ENCODE peak calls at places on chromosomes 12 and 14, in nine cellular contexts. One of them, this sample, is unnamed. For H3K27me3, the result is how much of the 10 kb centered on the place peaks cover.

GRCh38 chr12:76698966-76699365 is 64.9 kb upstream of the ZDHHC17 start:
- DNase-seq in body of pancreas: no peak
- DNase-seq in pancreas: no peak
- DNase-seq in psoas muscle: no peak
- DNase-seq in right cardiac atrium: no peak
- DNase-seq in GM23248: no peak
- DNase-seq in hepatocyte: no peak
- DNase-seq in aorta: no peak
- DNase-seq in mesendoderm: no peak
- DNase-seq in this sample: no peak

GRCh38 chr14:81234268-81234667 is 13.5 kb upstream of the GTF2A1 start:
- DNase-seq in body of pancreas: no peak
- DNase-seq in pancreas: no peak
- DNase-seq in psoas muscle: no peak
- DNase-seq in right cardiac atrium: no peak
- DNase-seq in GM23248: no peak
- DNase-seq in hepatocyte: no peak
- DNase-seq in aorta: no peak
- DNase-seq in mesendoderm: no peak
- DNase-seq in this sample: no peak

GRCh38 chr14:81523616-81524015 is 10.0 kb downstream of the SEL1L start:
- DNase-seq in body of pancreas: no peak
- DNase-seq in pancreas: no peak
- DNase-seq in psoas muscle: no peak
- DNase-seq in right cardiac atrium: no peak
- DNase-seq in GM23248: no peak
- DNase-seq in hepatocyte: no peak
- DNase-seq in aorta: no peak
- DNase-seq in mesendoderm: peak
- DNase-seq in this sample: no peak

GRCh38 chr12:131279281-131279921 is 325.7 kb downstream of the ADGRD1 start:
- DNase-seq in body of pancreas: peak
- DNase-seq in pancreas: no peak
- DNase-seq in psoas muscle: no peak
- DNase-seq in right cardiac atrium: no peak
- DNase-seq in GM23248: no peak
- DNase-seq in hepatocyte: no peak
- DNase-seq in aorta: peak
- DNase-seq in mesendoderm: no peak
- DNase-seq in this sample: no peak

GRCh38 chr12:54662028-54662427 is 13.9 kb upstream of the DCD start:
- DNase-seq in body of pancreas: no peak
- DNase-seq in pancreas: no peak
- DNase-seq in psoas muscle: no peak
- DNase-seq in right cardiac atrium: no peak
- DNase-seq in GM23248: no peak
- DNase-seq in hepatocyte: no peak
- DNase-seq in aorta: no peak
- DNase-seq in mesendoderm: no peak
- DNase-seq in this sample: no peak

GRCh38 chr12:57278465-57279453 is 27.8 kb upstream of the STAC3 start:
- DNase-seq in body of pancreas: no peak
- DNase-seq in pancreas: no peak
- DNase-seq in psoas muscle: no peak
- DNase-seq in right cardiac atrium: no peak
- DNase-seq in GM23248: no peak
- DNase-seq in hepatocyte: no peak
- DNase-seq in aorta: no peak
- DNase-seq in mesendoderm: no peak
- DNase-seq in this sample: no peak

GRCh38 chr14:19878029-19878642 is 3.2 kb downstream of the OR4K2 start:
- DNase-seq in body of pancreas: no peak
- DNase-seq in pancreas: no peak
- DNase-seq in psoas muscle: no peak
- DNase-seq in right cardiac atrium: no peak
- DNase-seq in GM23248: peak
- DNase-seq in hepatocyte: no peak
- DNase-seq in aorta: no peak
- DNase-seq in mesendoderm: peak
- DNase-seq in this sample: no peak

GRCh38 chr14:101808020-101808641 is 46.6 kb downstream of the PPP2R5C start:
- DNase-seq in body of pancreas: peak
- DNase-seq in pancreas: peak
- DNase-seq in psoas muscle: no peak
- DNase-seq in right cardiac atrium: no peak
- DNase-seq in GM23248: peak
- DNase-seq in hepatocyte: peak
- DNase-seq in aorta: no peak
- DNase-seq in mesendoderm: peak
- DNase-seq in this sample: peak

GRCh38 chr14:63174760-63175191 is 29.5 kb upstream of the RHOJ start:
- DNase-seq in body of pancreas: no peak
- DNase-seq in pancreas: no peak
- DNase-seq in psoas muscle: no peak
- DNase-seq in right cardiac atrium: no peak
- DNase-seq in GM23248: peak
- DNase-seq in hepatocyte: peak
- DNase-seq in aorta: no peak
- DNase-seq in mesendoderm: peak
- DNase-seq in this sample: no peak

GRCh38 chr14:99718811-99719192 is 34.7 kb downstream of the CYP46A1 start:
- DNase-seq in body of pancreas: no peak
- DNase-seq in pancreas: no peak
- DNase-seq in psoas muscle: no peak
- DNase-seq in right cardiac atrium: no peak
- DNase-seq in GM23248: no peak
- DNase-seq in hepatocyte: no peak
- DNase-seq in aorta: no peak
- DNase-seq in mesendoderm: no peak
- DNase-seq in this sample: no peak

GRCh38 chr12:124045671-124046070 is 72.7 kb downstream of the ZNF664 start:
- DNase-seq in body of pancreas: no peak
- DNase-seq in pancreas: no peak
- DNase-seq in psoas muscle: no peak
- DNase-seq in right cardiac atrium: no peak
- DNase-seq in GM23248: no peak
- DNase-seq in hepatocyte: no peak
- DNase-seq in aorta: no peak
- DNase-seq in mesendoderm: no peak
- DNase-seq in this sample: no peak

GRCh38 chr12:91133871-91134270 is 22.6 kb upstream of the LUM start:
- DNase-seq in body of pancreas: no peak
- DNase-seq in pancreas: no peak
- DNase-seq in psoas muscle: no peak
- DNase-seq in right cardiac atrium: no peak
- DNase-seq in GM23248: peak
- DNase-seq in hepatocyte: no peak
- DNase-seq in aorta: no peak
- DNase-seq in mesendoderm: no peak
- DNase-seq in this sample: no peak

GRCh38 chr12:73612571-73612970 is 925.1 kb upstream of the ATXN7L3B start:
- DNase-seq in body of pancreas: no peak
- DNase-seq in pancreas: no peak
- DNase-seq in psoas muscle: no peak
- DNase-seq in right cardiac atrium: no peak
- DNase-seq in GM23248: no peak
- DNase-seq in hepatocyte: peak
- DNase-seq in aorta: no peak
- DNase-seq in mesendoderm: peak
- DNase-seq in this sample: no peak

DNA sequence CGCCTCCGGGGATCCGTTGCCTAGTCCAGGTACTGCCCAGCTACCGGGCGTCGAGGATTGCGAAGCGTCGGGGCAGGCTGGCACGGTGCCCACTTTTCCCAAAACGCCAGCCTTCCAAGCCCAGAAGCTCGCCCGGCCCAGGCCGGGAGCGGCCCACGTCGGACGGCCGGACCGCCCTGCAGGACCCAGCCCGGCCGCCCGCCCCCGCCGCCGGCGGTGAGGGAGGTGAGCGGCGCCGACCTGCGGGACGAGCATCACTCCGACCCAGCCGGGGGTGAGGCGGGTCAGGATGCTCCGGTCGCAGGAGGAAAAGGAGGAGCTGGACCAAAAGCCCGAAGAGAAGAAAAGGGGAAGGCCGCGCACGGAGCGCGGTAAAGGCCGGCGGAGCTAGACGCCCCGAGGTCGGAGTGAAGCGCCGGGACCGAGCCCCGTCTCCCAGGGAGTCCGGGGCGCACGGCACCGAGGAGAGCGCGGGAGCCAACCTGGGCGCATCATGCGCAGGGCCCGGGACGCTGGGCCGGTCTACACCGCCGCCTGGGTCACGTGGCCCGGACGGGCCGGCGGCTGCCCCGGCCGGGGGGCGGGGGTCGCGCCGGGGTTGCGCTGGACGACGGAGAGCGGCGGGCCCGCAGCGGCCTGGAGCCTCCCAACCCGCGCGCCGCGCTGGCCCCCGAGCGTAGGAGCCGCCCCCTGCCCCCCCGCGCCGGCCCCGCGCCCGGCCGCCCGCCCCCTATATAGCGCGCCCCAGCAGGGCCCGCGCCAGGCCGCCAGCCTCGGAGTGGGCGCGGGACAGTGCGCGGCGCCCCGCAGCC is at the start of gene AQP5:
- DNase-seq in body of pancreas: peak
- DNase-seq in pancreas: no peak
- DNase-seq in psoas muscle: no peak
- DNase-seq in right cardiac atrium: peak
- DNase-seq in GM23248: peak
- DNase-seq in hepatocyte: no peak
- DNase-seq in aorta: peak
- DNase-seq in mesendoderm: no peak
- DNase-seq in this sample: no peak
- H3K4me3 ChIP-seq in body of pancreas: no peak
- H3K4me3 ChIP-seq in pancreas: peak
- H3K4me3 ChIP-seq in psoas muscle: peak
- H3K4me3 ChIP-seq in right cardiac atrium: peak
- H3K4me3 ChIP-seq in GM23248: peak
- H3K4me3 ChIP-seq in hepatocyte: no peak
- H3K4me3 ChIP-seq in aorta: peak
- H3K4me3 ChIP-seq in mesendoderm: no peak
- H3K4me3 ChIP-seq in this sample: no peak

GRCh38 chr12:69214169-69214568 is 25.2 kb upstream of the CPSF6 start:
- DNase-seq in body of pancreas: no peak
- DNase-seq in pancreas: no peak
- DNase-seq in psoas muscle: no peak
- DNase-seq in right cardiac atrium: no peak
- DNase-seq in GM23248: no peak
- DNase-seq in hepatocyte: no peak
- DNase-seq in aorta: no peak
- DNase-seq in mesendoderm: no peak
- DNase-seq in this sample: no peak

GRCh38 chr12:69211172-69211571 is 28.2 kb upstream of the CPSF6 start:
- DNase-seq in body of pancreas: no peak
- DNase-seq in pancreas: no peak
- DNase-seq in psoas muscle: no peak
- DNase-seq in right cardiac atrium: no peak
- DNase-seq in GM23248: no peak
- DNase-seq in hepatocyte: no peak
- DNase-seq in aorta: no peak
- DNase-seq in mesendoderm: no peak
- DNase-seq in this sample: no peak

GRCh38 chr12:69210661-69211060 is 28.7 kb upstream of the CPSF6 start:
- DNase-seq in body of pancreas: no peak
- DNase-seq in pancreas: no peak
- DNase-seq in psoas muscle: no peak
- DNase-seq in right cardiac atrium: no peak
- DNase-seq in GM23248: no peak
- DNase-seq in hepatocyte: no peak
- DNase-seq in aorta: no peak
- DNase-seq in mesendoderm: no peak
- DNase-seq in this sample: no peak
- H3K27me3 ChIP-seq in body of pancreas: under half
- H3K27me3 ChIP-seq in pancreas: under half
- H3K27me3 ChIP-seq in psoas muscle: under half
- H3K27me3 ChIP-seq in right cardiac atrium: under half
- H3K27me3 ChIP-seq in GM23248: under half
- H3K27me3 ChIP-seq in hepatocyte: under half
- H3K27me3 ChIP-seq in aorta: under half
- H3K27me3 ChIP-seq in mesendoderm: under half
- H3K27me3 ChIP-seq in this sample: under half

DNA sequence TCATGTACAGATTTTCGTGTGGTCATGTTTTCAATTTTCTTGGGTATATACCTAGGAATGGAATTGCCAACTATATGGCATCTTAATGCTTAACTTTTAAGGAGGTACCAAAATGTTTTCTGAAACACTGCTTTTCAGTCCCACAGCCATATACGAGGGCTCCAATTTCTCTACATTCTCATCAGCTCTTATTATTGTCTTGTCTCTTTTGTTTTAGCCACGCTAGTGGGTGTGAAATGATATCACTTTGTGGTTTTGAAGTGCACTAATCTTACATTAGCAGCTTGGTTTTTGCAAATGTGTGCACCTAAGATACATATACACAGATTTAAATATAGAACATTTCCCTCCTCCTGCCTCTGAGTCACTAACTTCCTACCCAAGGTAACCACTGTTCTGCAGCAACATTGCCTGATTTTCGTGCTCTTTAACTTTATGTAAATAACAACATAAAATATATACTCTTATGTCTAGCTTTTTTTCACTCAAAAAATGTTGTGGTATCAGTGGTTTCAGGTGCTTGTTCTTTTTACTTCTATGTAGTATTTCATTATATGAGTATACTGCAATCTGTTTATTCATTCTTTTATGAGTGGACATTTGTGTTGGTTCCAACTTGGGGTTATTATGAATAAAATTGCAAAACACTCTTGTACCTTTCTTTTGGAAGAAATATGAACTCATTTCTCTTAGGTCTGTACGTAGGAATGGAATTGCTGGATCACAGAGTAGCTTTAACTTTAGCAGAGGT is 73.1 kb downstream of the ZFP36L1 start:
- DNase-seq in body of pancreas: no peak
- DNase-seq in pancreas: no peak
- DNase-seq in psoas muscle: no peak
- DNase-seq in right cardiac atrium: no peak
- DNase-seq in GM23248: no peak
- DNase-seq in hepatocyte: no peak
- DNase-seq in aorta: no peak
- DNase-seq in mesendoderm: no peak
- DNase-seq in this sample: no peak
- H3K4me3 ChIP-seq in body of pancreas: no peak
- H3K4me3 ChIP-seq in pancreas: no peak
- H3K4me3 ChIP-seq in psoas muscle: no peak
- H3K4me3 ChIP-seq in right cardiac atrium: no peak
- H3K4me3 ChIP-seq in GM23248: no peak
- H3K4me3 ChIP-seq in hepatocyte: no peak
- H3K4me3 ChIP-seq in aorta: no peak
- H3K4me3 ChIP-seq in mesendoderm: no peak
- H3K4me3 ChIP-seq in this sample: no peak

DNA sequence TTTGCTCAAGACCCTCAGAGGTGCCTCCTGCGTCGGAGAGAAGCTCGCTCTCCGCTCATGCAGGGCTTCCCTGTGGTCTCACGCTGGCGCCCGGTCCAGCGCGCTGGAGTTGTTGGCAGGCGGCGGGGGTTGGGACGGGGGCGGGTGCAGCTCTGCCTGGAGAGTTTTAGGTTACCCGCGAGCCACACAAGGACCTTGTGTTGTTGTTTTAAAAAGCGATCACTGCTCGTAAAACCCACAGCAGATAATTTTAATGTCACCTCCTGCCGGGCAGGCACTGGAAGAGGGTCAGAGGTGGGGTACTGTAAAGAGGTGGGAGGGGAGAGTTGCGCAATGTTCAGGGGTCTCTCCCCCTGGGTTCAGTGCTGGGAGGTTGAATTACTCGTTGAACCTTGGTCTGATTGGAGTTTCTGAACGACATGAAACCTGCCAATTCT is 853 bp downstream of the SMOC1 start:
- DNase-seq in body of pancreas: peak
- DNase-seq in pancreas: no peak
- DNase-seq in psoas muscle: no peak
- DNase-seq in right cardiac atrium: no peak
- DNase-seq in GM23248: peak
- DNase-seq in hepatocyte: peak
- DNase-seq in aorta: no peak
- DNase-seq in mesendoderm: peak
- DNase-seq in this sample: peak
- H3K27me3 ChIP-seq in body of pancreas: under half
- H3K27me3 ChIP-seq in pancreas: under half
- H3K27me3 ChIP-seq in psoas muscle: under half
- H3K27me3 ChIP-seq in right cardiac atrium: under half
- H3K27me3 ChIP-seq in GM23248: under half
- H3K27me3 ChIP-seq in hepatocyte: under half
- H3K27me3 ChIP-seq in aorta: under half
- H3K27me3 ChIP-seq in mesendoderm: under half
- H3K27me3 ChIP-seq in this sample: under half

This sample was measured in MG63.